ENCODE peak calls at places on chromosomes 12 and 14, in ten cellular contexts. U is M059J, A is GM06990, N is sciatic nerve, M is T follicular helper cell, R is AG04450, F is NCI-H2081, V is AG08396, Y is EL, K is DMS 273 treated with DMSO at 0.1 percent for 48 hours. T is an unnamed sample.

GRCh38 chr12:52818376-52818775 is 4.5 kb upstream of the KRT4 start:
- DNase-seq in N (no peak), Y (no peak), K (no peak), F (no peak), M (no peak), V (no peak), U (no peak), A (no peak), R (no peak), T (no peak)

GRCh38 chr12:84701966-84702365 is 210.6 kb downstream of the SLC6A15 start:
- DNase-seq in F (no peak), U (no peak), M (no peak), Y (peak), R (no peak), V (no peak), K (no peak), N (no peak), A (no peak), T (no peak)

GRCh38 chr12:4445156-4446020 is at the start of gene FGF6:
- DNase-seq in Y (no peak), K (no peak), M (no peak), F (no peak), A (no peak), U (no peak), N (no peak), V (no peak), R (no peak), T (no peak)

GRCh38 chr12:54612216-54612750 is 22.4 kb downstream of the LACRT start:
- DNase-seq in F (no peak), R (no peak), Y (no peak), K (no peak), N (no peak), A (no peak), U (no peak), M (no peak), V (no peak), T (no peak)

GRCh38 chr14:92939699-92940098 is 16.7 kb downstream of the CHGA start:
- DNase-seq in N (no peak), A (no peak), U (no peak), V (no peak), R (no peak), F (no peak), M (no peak), K (no peak), Y (no peak), T (no peak)

GRCh38 chr12:21852251-21852650 is 77.7 kb upstream of the KCNJ8 start:
- DNase-seq in R (no peak), Y (peak), K (no peak), V (peak), A (no peak), U (peak), N (no peak), F (no peak), M (no peak), T (no peak)

GRCh38 chr12:102406033-102406584 is 74.3 kb downstream of the IGF1 start:
- DNase-seq in V (peak), Y (no peak), F (peak), U (peak), R (no peak), A (peak), N (peak), K (peak), M (no peak), T (no peak)

GRCh38 chr12:65522956-65523857 is 244.7 kb downstream of the MSRB3 start:
- DNase-seq in R (no peak), U (peak), N (no peak), Y (peak), K (no peak), F (no peak), V (no peak), A (no peak), M (no peak), T (peak)

GRCh38 chr14:93962701-93963601 is 13.4 kb downstream of the ASB2 start:
- DNase-seq in Y (peak), R (no peak), M (peak), F (no peak), U (peak), K (no peak), N (no peak), V (no peak), A (peak), T (no peak)

GRCh38 chr12:110165540-110166159 is 41.5 kb downstream of the IFT81 start:
- DNase-seq in U (no peak), F (peak), V (no peak), Y (no peak), A (peak), M (no peak), N (no peak), K (no peak), R (no peak), T (no peak)

GRCh38 chr14:22837059-22837749 is 819 bp downstream of the MMP14 start:
- DNase-seq in N (peak), V (peak), Y (peak), K (no peak), F (no peak), M (no peak), A (no peak), R (no peak), U (peak), T (no peak)

GRCh38 chr14:75205586-75205985 is 29.2 kb upstream of the TMED10 start:
- DNase-seq in K (no peak), R (no peak), U (peak), Y (peak), V (no peak), A (no peak), N (no peak), M (no peak), F (no peak), T (peak)

GRCh38 chr14:61418749-61419148 is 97.4 kb downstream of the PRKCH start:
- DNase-seq in A (no peak), Y (no peak), K (no peak), F (no peak), R (no peak), U (peak), N (no peak), V (no peak), M (no peak), T (peak)

GRCh38 chr14:50045837-50046236 is 70.5 kb downstream of the VCPKMT start:
- DNase-seq in V (no peak), Y (no peak), K (no peak), A (no peak), M (no peak), F (no peak), N (no peak), U (no peak), R (no peak), T (no peak)